ENCODE peak calls at places on chromosomes 12 and 14, in four cellular contexts. One of them, this sample, is unnamed.

GRCh38 chr14:20508367-20508766 is 3.0 kb downstream of the RNASE10 start:
- DNase-seq in ELF-1: no peak
- DNase-seq in BE2C: no peak
- DNase-seq in HFFc6: no peak
- DNase-seq in this sample: no peak

GRCh38 chr14:73878436-73878835 is 8.2 kb upstream of the ZNF410 start:
- DNase-seq in BE2C: no peak
- DNase-seq in ELF-1: no peak
- DNase-seq in HFFc6: peak
- DNase-seq in this sample: no peak

GRCh38 chr12:132838464-132839080 is 9.9 kb upstream of the GOLGA3 start:
- DNase-seq in ELF-1: no peak
- DNase-seq in HFFc6: no peak
- DNase-seq in BE2C: no peak
- DNase-seq in this sample: no peak

GRCh38 chr12:93802293-93802692 is 125.1 kb downstream of the CRADD start:
- DNase-seq in ELF-1: no peak
- DNase-seq in HFFc6: no peak
- DNase-seq in BE2C: no peak
- DNase-seq in this sample: no peak

GRCh38 chr14:100476012-100476822 is 111.0 kb downstream of the BEGAIN start:
- DNase-seq in ELF-1: peak
- DNase-seq in HFFc6: peak
- DNase-seq in BE2C: no peak
- DNase-seq in this sample: peak

GRCh38 chr14:50943943-50944646 is at the start of gene PYGL:
- DNase-seq in ELF-1: peak
- DNase-seq in HFFc6: peak
- DNase-seq in BE2C: peak
- DNase-seq in this sample: peak

GRCh38 chr12:93591137-93591868 is 18.8 kb downstream of the SOCS2 start:
- DNase-seq in ELF-1: peak
- DNase-seq in BE2C: peak
- DNase-seq in HFFc6: peak
- DNase-seq in this sample: peak

GRCh38 chr14:75295491-75296338 is 17.1 kb downstream of the FOS start:
- DNase-seq in HFFc6: peak
- DNase-seq in BE2C: peak
- DNase-seq in ELF-1: peak
- DNase-seq in this sample: peak

GRCh38 chr12:46787496-46788055 is 38.2 kb downstream of the SLC38A4 start:
- DNase-seq in BE2C: no peak
- DNase-seq in ELF-1: no peak
- DNase-seq in HFFc6: peak
- DNase-seq in this sample: no peak

GRCh38 chr12:3453947-3454675 is 36.9 kb upstream of the PRMT8 start:
- DNase-seq in ELF-1: peak
- DNase-seq in HFFc6: peak
- DNase-seq in BE2C: no peak
- DNase-seq in this sample: no peak

GRCh38 chr12:53484686-53485567 is 14.3 kb downstream of the MAP3K12 start:
- DNase-seq in ELF-1: no peak
- DNase-seq in BE2C: no peak
- DNase-seq in HFFc6: peak
- DNase-seq in this sample: no peak